ENCODE peak calls at places on chromosomes 16 and 17, in six cellular contexts. D is H9, R is mesenchymal stem cell, C is H1, M is IMR-90, J is trophoblast cell. Y is an unnamed sample. For H3K4me1, the result is how much of the 10 kb centered on the place peaks cover.

GRCh38 chr16:87297918-87298631 is 19.1 kb downstream of the C16orf95 start:
- DNase-seq in D (peak), R (peak), C (peak), M (peak), J (peak), Y (peak)

GRCh38 chr16:14242769-14243168 is 171.7 kb downstream of the MRTFB start:
- DNase-seq in D (no peak), R (no peak), C (no peak), M (no peak), J (no peak), Y (no peak)

GRCh38 chr16:1105888-1106620 is 10.0 kb upstream of the C1QTNF8 start:
- DNase-seq in D (peak), R (peak), C (peak), M (peak), J (peak), Y (peak)

GRCh38 chr16:24986512-24987303 is 28.5 kb downstream of the ARHGAP17 start:
- DNase-seq in D (no peak), R (peak), C (no peak), M (peak), J (peak), Y (no peak)

GRCh38 chr16:368388-369158 is 1.8 kb downstream of the MRPL28 start:
- DNase-seq in D (no peak), R (no peak), C (no peak), M (no peak), J (no peak), Y (no peak)

GRCh38 chr17:48102700-48103378 is 1.6 kb upstream of the CBX1 start:
- DNase-seq in D (no peak), R (no peak), C (no peak), M (no peak), J (no peak), Y (no peak)

GRCh38 chr16:52751035-52751434 is 204.1 kb upstream of the TOX3 start:
- DNase-seq in D (no peak), R (no peak), C (no peak), M (no peak), J (no peak), Y (no peak)

GRCh38 chr17:78995761-78996451 is 13.7 kb downstream of the CANT1 start:
- DNase-seq in D (no peak), R (no peak), C (no peak), M (no peak), J (no peak), Y (no peak)

GRCh38 chr16:67811899-67812298 is 5.2 kb downstream of the TSNAXIP1 start:
- DNase-seq in D (no peak), R (no peak), C (no peak), M (no peak), J (no peak), Y (no peak)

GRCh38 chr17:72504783-72505182 is 384.0 kb downstream of the SOX9 start:
- DNase-seq in D (no peak), R (no peak), C (no peak), M (no peak), J (no peak), Y (no peak)

GRCh38 chr17:43701318-43701743 is 39.6 kb upstream of the MEOX1 start:
- DNase-seq in D (no peak), R (peak), C (no peak), M (peak), J (no peak), Y (no peak)

GRCh38 chr17:77727216-77727615 is 231.3 kb upstream of the TNRC6C start:
- DNase-seq in D (peak), R (no peak), C (peak), M (no peak), J (no peak), Y (no peak)

GRCh38 chr16:89863741-89864391 is 9.5 kb upstream of the TCF25 start:
- DNase-seq in D (no peak), R (no peak), C (no peak), M (peak), J (peak), Y (no peak)

GRCh38 chr17:74432484-74433391 is 850 bp downstream of the GPRC5C start:
- DNase-seq in D (peak), R (no peak), C (peak), M (no peak), J (no peak), Y (no peak)

GRCh38 chr17:9054146-9054545 is 32.8 kb downstream of the NTN1 start:
- DNase-seq in D (peak), R (no peak), C (peak), M (no peak), J (peak), Y (no peak)

GRCh38 chr17:9052921-9053320 is 31.6 kb downstream of the NTN1 start:
- DNase-seq in D (no peak), R (no peak), C (no peak), M (no peak), J (peak), Y (no peak)

GRCh38 chr17:9053406-9053805 is 32.1 kb downstream of the NTN1 start:
- DNase-seq in D (no peak), R (no peak), C (no peak), M (no peak), J (peak), Y (no peak)

GRCh38 chr17:9050801-9051401 is 29.6 kb downstream of the NTN1 start:
- DNase-seq in D (peak), R (no peak), C (peak), M (no peak), J (peak), Y (no peak)

GRCh38 chr17:9051561-9051960 is 30.3 kb downstream of the NTN1 start:
- DNase-seq in D (no peak), R (no peak), C (no peak), M (no peak), J (peak), Y (no peak)
- H3K14ac ChIP-seq in D (no peak), R (no peak), C (no peak), M (no peak), J (no peak), Y (no peak)

GRCh38 chr17:4354862-4355514 is 11.5 kb downstream of the UBE2G1 start:
- DNase-seq in D (peak), R (no peak), C (no peak), M (no peak), J (peak), Y (no peak)

GRCh38 chr17:4357671-4358070 is 8.8 kb downstream of the UBE2G1 start:
- DNase-seq in D (no peak), R (no peak), C (no peak), M (no peak), J (no peak), Y (no peak)

GRCh38 chr17:4362141-4362540 is 4.3 kb downstream of the UBE2G1 start:
- DNase-seq in D (no peak), R (no peak), C (no peak), M (no peak), J (peak), Y (no peak)

GRCh38 chr17:4358154-4358553 is 8.3 kb downstream of the UBE2G1 start:
- DNase-seq in D (no peak), R (no peak), C (no peak), M (no peak), J (no peak), Y (no peak)

DNA sequence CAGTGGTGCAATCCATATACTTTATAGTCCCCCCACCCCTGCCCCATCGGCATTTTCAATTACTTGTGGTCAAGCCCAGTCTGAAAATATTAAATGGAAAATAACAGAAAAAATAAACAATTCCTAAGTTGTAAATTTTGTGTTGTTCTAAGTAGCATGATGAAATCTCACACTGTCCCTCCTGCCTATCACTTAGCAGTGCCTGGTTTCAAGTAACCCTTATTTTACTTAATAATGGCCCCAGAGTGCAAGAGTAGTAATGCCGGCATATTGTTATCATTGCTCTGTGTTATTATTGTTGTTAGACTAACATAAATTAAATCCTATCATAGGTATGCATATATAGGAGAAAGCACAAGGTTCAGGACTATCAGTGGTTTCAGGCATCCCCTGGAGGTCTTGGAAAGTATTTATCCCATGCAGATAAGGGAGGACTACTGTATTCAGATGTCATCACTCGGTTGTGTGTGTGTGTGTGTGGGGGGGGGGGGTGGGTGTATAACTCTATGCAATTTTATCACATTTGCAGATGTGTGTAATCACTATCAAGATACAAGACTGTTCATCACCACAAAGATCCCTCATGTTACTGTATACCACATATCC is 9.3 kb downstream of the UBE2G1 start:
- DNase-seq in D (no peak), R (no peak), C (no peak), M (no peak), J (no peak), Y (no peak)
- H3K4me1 ChIP-seq in D (under half), R (under half), C (under half), M (under half), J (under half), Y (under half)

GRCh38 chr16:17705847-17706246 is 235.1 kb upstream of the XYLT1 start:
- DNase-seq in D (no peak), R (no peak), C (no peak), M (no peak), J (no peak), Y (no peak)
- H3K14ac ChIP-seq in D (no peak), R (no peak), C (no peak), M (no peak), J (no peak), Y (no peak)

DNA sequence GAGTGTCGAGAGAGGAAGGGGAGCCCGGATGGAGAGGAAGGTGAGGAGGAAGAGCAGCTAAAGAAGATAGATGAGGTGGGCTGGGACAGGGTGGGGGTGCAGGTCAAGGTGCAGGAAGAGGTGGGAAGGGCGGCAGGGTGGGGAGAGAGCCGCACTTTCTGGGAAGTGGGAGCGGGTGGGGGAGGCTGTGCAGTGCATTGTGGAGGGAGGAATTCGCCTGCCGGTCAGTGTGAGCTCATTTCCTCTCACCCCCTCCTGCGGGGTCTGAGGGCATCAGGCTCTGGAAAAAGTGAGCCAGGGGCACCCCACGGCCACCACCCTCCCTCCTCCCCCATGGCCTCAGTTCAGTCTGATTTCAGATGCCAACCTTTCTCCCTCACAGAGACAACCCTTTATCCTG is 2.5 kb upstream of the ARHGAP23 start:
- DNase-seq in D (peak), R (peak), C (no peak), M (no peak), J (no peak), Y (no peak)
- H3K4me1 ChIP-seq in D (under half), R (under half), C (under half), M (under half), J (under half), Y (under half)

GRCh38 chr17:36132421-36132831 is 28.8 kb downstream of the CCL4 start:
- DNase-seq in D (no peak), R (no peak), C (no peak), M (no peak), J (peak), Y (no peak)
- H3K14ac ChIP-seq in D (no peak), R (no peak), C (no peak), M (no peak), J (no peak), Y (no peak)

GRCh38 chr17:40462343-40463121 is 19.3 kb downstream of the IGFBP4 start:
- DNase-seq in D (no peak), R (no peak), C (no peak), M (no peak), J (no peak), Y (no peak)
- H3K4me1 ChIP-seq in D (under half), R (under half), C (under half), M (under half), J (under half), Y (under half)

Y was measured in neuronal stem cell.